ENCODE peak calls at places on chromosomes 1 and 21, in seven cellular contexts. One of them, this sample, is unnamed.

GRCh38 chr1:180197231-180197630 is 32.8 kb upstream of the LHX4 start:
- DNase-seq in colonic mucosa: no peak
- DNase-seq in AML-193: no peak
- DNase-seq in stomach: no peak
- DNase-seq in lung microvascular endothelial cell: no peak
- DNase-seq in occipital lobe: no peak
- DNase-seq in stimulated activated CD8-positive, alpha-beta memory T cell treated with anti-CD3 and anti-CD28 coated beads, Interleukin-7, amount 100 ng/mL, for 1 hour: no peak
- DNase-seq in this sample: no peak

GRCh38 chr21:21268061-21268471 is 269.9 kb downstream of the NCAM2 start:
- DNase-seq in occipital lobe: peak
- DNase-seq in stimulated activated CD8-positive, alpha-beta memory T cell treated with anti-CD3 and anti-CD28 coated beads, Interleukin-7, amount 100 ng/mL, for 1 hour: no peak
- DNase-seq in colonic mucosa: no peak
- DNase-seq in AML-193: no peak
- DNase-seq in stomach: no peak
- DNase-seq in lung microvascular endothelial cell: no peak
- DNase-seq in this sample: no peak

GRCh38 chr1:245997471-245998258 is 509.4 kb downstream of the SMYD3 start:
- DNase-seq in colonic mucosa: no peak
- DNase-seq in stimulated activated CD8-positive, alpha-beta memory T cell treated with anti-CD3 and anti-CD28 coated beads, Interleukin-7, amount 100 ng/mL, for 1 hour: no peak
- DNase-seq in stomach: peak
- DNase-seq in lung microvascular endothelial cell: peak
- DNase-seq in AML-193: no peak
- DNase-seq in occipital lobe: no peak
- DNase-seq in this sample: no peak

GRCh38 chr1:236451796-236452373 is 57.8 kb downstream of the EDARADD start:
- DNase-seq in occipital lobe: no peak
- DNase-seq in stimulated activated CD8-positive, alpha-beta memory T cell treated with anti-CD3 and anti-CD28 coated beads, Interleukin-7, amount 100 ng/mL, for 1 hour: peak
- DNase-seq in lung microvascular endothelial cell: peak
- DNase-seq in stomach: peak
- DNase-seq in AML-193: peak
- DNase-seq in colonic mucosa: peak
- DNase-seq in this sample: peak

GRCh38 chr1:169928438-169929209 is 34.9 kb upstream of the SCYL3 start:
- DNase-seq in AML-193: peak
- DNase-seq in lung microvascular endothelial cell: peak
- DNase-seq in occipital lobe: no peak
- DNase-seq in stomach: no peak
- DNase-seq in stimulated activated CD8-positive, alpha-beta memory T cell treated with anti-CD3 and anti-CD28 coated beads, Interleukin-7, amount 100 ng/mL, for 1 hour: no peak
- DNase-seq in colonic mucosa: no peak
- DNase-seq in this sample: peak

GRCh38 chr21:43965911-43966585 is 46.1 kb upstream of the TRAPPC10 start:
- DNase-seq in stimulated activated CD8-positive, alpha-beta memory T cell treated with anti-CD3 and anti-CD28 coated beads, Interleukin-7, amount 100 ng/mL, for 1 hour: no peak
- DNase-seq in lung microvascular endothelial cell: no peak
- DNase-seq in AML-193: no peak
- DNase-seq in colonic mucosa: no peak
- DNase-seq in stomach: no peak
- DNase-seq in occipital lobe: no peak
- DNase-seq in this sample: no peak

GRCh38 chr1:11653101-11653601 is 1.1 kb downstream of the FBXO2 start:
- DNase-seq in stomach: peak
- DNase-seq in lung microvascular endothelial cell: no peak
- DNase-seq in AML-193: no peak
- DNase-seq in occipital lobe: no peak
- DNase-seq in colonic mucosa: no peak
- DNase-seq in stimulated activated CD8-positive, alpha-beta memory T cell treated with anti-CD3 and anti-CD28 coated beads, Interleukin-7, amount 100 ng/mL, for 1 hour: no peak
- DNase-seq in this sample: no peak

GRCh38 chr1:225580180-225581099 is 72.5 kb downstream of the ENAH start:
- DNase-seq in lung microvascular endothelial cell: no peak
- DNase-seq in AML-193: no peak
- DNase-seq in occipital lobe: no peak
- DNase-seq in stimulated activated CD8-positive, alpha-beta memory T cell treated with anti-CD3 and anti-CD28 coated beads, Interleukin-7, amount 100 ng/mL, for 1 hour: no peak
- DNase-seq in colonic mucosa: no peak
- DNase-seq in stomach: no peak
- DNase-seq in this sample: no peak

GRCh38 chr1:2404890-2405511 is 7.4 kb downstream of the PEX10 start:
- DNase-seq in stimulated activated CD8-positive, alpha-beta memory T cell treated with anti-CD3 and anti-CD28 coated beads, Interleukin-7, amount 100 ng/mL, for 1 hour: no peak
- DNase-seq in AML-193: no peak
- DNase-seq in stomach: no peak
- DNase-seq in lung microvascular endothelial cell: no peak
- DNase-seq in occipital lobe: no peak
- DNase-seq in colonic mucosa: no peak
- DNase-seq in this sample: no peak

GRCh38 chr1:68136187-68136586 is 85.8 kb upstream of the DIRAS3 start:
- DNase-seq in AML-193: no peak
- DNase-seq in stomach: no peak
- DNase-seq in colonic mucosa: no peak
- DNase-seq in stimulated activated CD8-positive, alpha-beta memory T cell treated with anti-CD3 and anti-CD28 coated beads, Interleukin-7, amount 100 ng/mL, for 1 hour: no peak
- DNase-seq in lung microvascular endothelial cell: peak
- DNase-seq in occipital lobe: no peak
- DNase-seq in this sample: no peak

GRCh38 chr1:2788506-2789163 is 12.9 kb downstream of the TTC34 start:
- DNase-seq in occipital lobe: no peak
- DNase-seq in stomach: peak
- DNase-seq in lung microvascular endothelial cell: no peak
- DNase-seq in stimulated activated CD8-positive, alpha-beta memory T cell treated with anti-CD3 and anti-CD28 coated beads, Interleukin-7, amount 100 ng/mL, for 1 hour: no peak
- DNase-seq in colonic mucosa: no peak
- DNase-seq in AML-193: no peak
- DNase-seq in this sample: no peak

GRCh38 chr21:33396966-33397365 is 6.2 kb upstream of the IFNGR2 start:
- DNase-seq in occipital lobe: no peak
- DNase-seq in AML-193: no peak
- DNase-seq in stomach: no peak
- DNase-seq in stimulated activated CD8-positive, alpha-beta memory T cell treated with anti-CD3 and anti-CD28 coated beads, Interleukin-7, amount 100 ng/mL, for 1 hour: no peak
- DNase-seq in colonic mucosa: no peak
- DNase-seq in lung microvascular endothelial cell: no peak
- DNase-seq in this sample: peak

GRCh38 chr1:79052829-79053449 is 46.4 kb upstream of the ADGRL4 start:
- DNase-seq in occipital lobe: no peak
- DNase-seq in colonic mucosa: no peak
- DNase-seq in stomach: no peak
- DNase-seq in lung microvascular endothelial cell: peak
- DNase-seq in stimulated activated CD8-positive, alpha-beta memory T cell treated with anti-CD3 and anti-CD28 coated beads, Interleukin-7, amount 100 ng/mL, for 1 hour: no peak
- DNase-seq in AML-193: no peak
- DNase-seq in this sample: peak

GRCh38 chr1:223834660-223835263 is 11.0 kb downstream of the TP53BP2 start:
- DNase-seq in stomach: no peak
- DNase-seq in colonic mucosa: no peak
- DNase-seq in stimulated activated CD8-positive, alpha-beta memory T cell treated with anti-CD3 and anti-CD28 coated beads, Interleukin-7, amount 100 ng/mL, for 1 hour: no peak
- DNase-seq in AML-193: no peak
- DNase-seq in occipital lobe: no peak
- DNase-seq in lung microvascular endothelial cell: peak
- DNase-seq in this sample: peak

GRCh38 chr1:153443486-153443885 is 17.0 kb downstream of the S100A7 start:
- DNase-seq in AML-193: no peak
- DNase-seq in occipital lobe: no peak
- DNase-seq in stimulated activated CD8-positive, alpha-beta memory T cell treated with anti-CD3 and anti-CD28 coated beads, Interleukin-7, amount 100 ng/mL, for 1 hour: no peak
- DNase-seq in lung microvascular endothelial cell: no peak
- DNase-seq in stomach: no peak
- DNase-seq in colonic mucosa: no peak
- DNase-seq in this sample: no peak

GRCh38 chr1:19647643-19648042 is 3.5 kb downstream of the NBL1 start:
- DNase-seq in colonic mucosa: peak
- DNase-seq in occipital lobe: no peak
- DNase-seq in lung microvascular endothelial cell: no peak
- DNase-seq in stimulated activated CD8-positive, alpha-beta memory T cell treated with anti-CD3 and anti-CD28 coated beads, Interleukin-7, amount 100 ng/mL, for 1 hour: no peak
- DNase-seq in AML-193: no peak
- DNase-seq in stomach: no peak
- DNase-seq in this sample: no peak

GRCh38 chr1:235938714-235939487 is 72.2 kb upstream of the LYST start:
- DNase-seq in occipital lobe: no peak
- DNase-seq in lung microvascular endothelial cell: peak
- DNase-seq in stomach: no peak
- DNase-seq in AML-193: peak
- DNase-seq in stimulated activated CD8-positive, alpha-beta memory T cell treated with anti-CD3 and anti-CD28 coated beads, Interleukin-7, amount 100 ng/mL, for 1 hour: no peak
- DNase-seq in colonic mucosa: no peak
- DNase-seq in this sample: no peak

GRCh38 chr21:45041351-45041805 is 33.0 kb upstream of the ADARB1 start:
- DNase-seq in AML-193: peak
- DNase-seq in stomach: peak
- DNase-seq in occipital lobe: no peak
- DNase-seq in stimulated activated CD8-positive, alpha-beta memory T cell treated with anti-CD3 and anti-CD28 coated beads, Interleukin-7, amount 100 ng/mL, for 1 hour: no peak
- DNase-seq in lung microvascular endothelial cell: no peak
- DNase-seq in colonic mucosa: peak
- DNase-seq in this sample: peak

GRCh38 chr1:36118396-36118795 is 6.6 kb downstream of the COL8A2 start:
- DNase-seq in occipital lobe: no peak
- DNase-seq in AML-193: no peak
- DNase-seq in lung microvascular endothelial cell: no peak
- DNase-seq in stomach: no peak
- DNase-seq in colonic mucosa: no peak
- DNase-seq in stimulated activated CD8-positive, alpha-beta memory T cell treated with anti-CD3 and anti-CD28 coated beads, Interleukin-7, amount 100 ng/mL, for 1 hour: no peak
- DNase-seq in this sample: no peak

GRCh38 chr1:154970631-154971340 is at the start of gene SHC1:
- DNase-seq in colonic mucosa: peak
- DNase-seq in AML-193: no peak
- DNase-seq in stimulated activated CD8-positive, alpha-beta memory T cell treated with anti-CD3 and anti-CD28 coated beads, Interleukin-7, amount 100 ng/mL, for 1 hour: no peak
- DNase-seq in occipital lobe: peak
- DNase-seq in lung microvascular endothelial cell: peak
- DNase-seq in stomach: peak
- DNase-seq in this sample: peak

This sample was measured in HCEC 1CT.